ENCODE peak calls at places on chromosomes 13 and 19, in five cellular contexts. Z is right lobe of liver, N is transverse colon, L is stomach, A is A549. R is an unnamed sample.

GRCh38 chr19:18419195-18419698 is at the start of gene SSBP4:
- DNase-seq in Z (peak), N (peak), L (peak), A (no peak), R (peak)

GRCh38 chr13:26062853-26063444 is 11.1 kb upstream of the SHISA2 start:
- DNase-seq in Z (no peak), N (peak), L (peak), A (no peak), R (peak)

GRCh38 chr13:39510296-39510695 is 92.7 kb downstream of the LHFPL6 start:
- DNase-seq in Z (no peak), N (no peak), L (no peak), A (no peak), R (no peak)

GRCh38 chr13:90738881-90739280 is 608.6 kb upstream of the MIR17HG start:
- DNase-seq in Z (no peak), N (no peak), L (no peak), A (no peak), R (no peak)

GRCh38 chr19:42207767-42208259 is 9.7 kb downstream of the DEDD2 start:
- DNase-seq in Z (no peak), N (no peak), L (peak), A (peak), R (no peak)

GRCh38 chr19:41161903-41162302 is 31.1 kb upstream of the CYP2S1 start:
- DNase-seq in Z (no peak), N (no peak), L (no peak), A (no peak), R (no peak)

GRCh38 chr19:42394751-42395150 is 4.7 kb upstream of the CNFN start:
- DNase-seq in Z (no peak), N (no peak), L (no peak), A (no peak), R (no peak)

GRCh38 chr13:37716796-37717195 is 118.2 kb upstream of the POSTN start:
- DNase-seq in Z (no peak), N (no peak), L (no peak), A (no peak), R (no peak)

GRCh38 chr19:56312787-56313343 is 1.8 kb downstream of the ZSCAN5A start:
- DNase-seq in Z (no peak), N (no peak), L (no peak), A (no peak), R (no peak)

GRCh38 chr19:50465986-50466771 is 10.1 kb upstream of the EMC10 start:
- DNase-seq in Z (no peak), N (peak), L (peak), A (peak), R (peak)

DNA sequence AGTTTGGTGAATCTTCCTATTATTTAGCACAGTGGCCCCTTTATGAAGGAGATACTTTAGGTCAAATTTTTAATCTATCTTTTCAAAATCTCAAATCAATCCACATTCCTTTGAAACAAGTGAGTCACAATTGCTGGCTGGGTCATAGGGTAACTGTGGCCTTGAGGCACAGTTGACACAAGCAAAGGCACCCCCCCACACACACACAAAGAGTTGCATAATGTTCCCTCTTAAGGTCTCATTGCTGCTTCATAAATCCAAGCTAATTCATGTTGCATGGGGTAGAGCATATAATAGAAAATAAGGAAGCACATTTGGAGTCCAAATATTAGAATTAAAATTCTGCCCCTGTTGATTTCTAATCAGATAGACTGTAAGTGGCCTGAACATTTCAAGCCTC is 171.5 kb downstream of the DLEU7 start:
- DNase-seq in Z (no peak), N (no peak), L (no peak), A (no peak), R (no peak)
- TF ChIP-seq POLR2A in Z (no peak), N (no peak), L (no peak), A (no peak), R (no peak)

GRCh38 chr19:51926784-51927741 is at the start of gene ZNF613:
- DNase-seq in Z (peak), N (peak), L (peak), A (peak), R (peak)
- TF ChIP-seq POLR2A in Z (no peak), N (no peak), L (no peak), A (no peak), R (no peak)

GRCh38 chr19:10112037-10112751 is 701 bp downstream of the P2RY11 start:
- DNase-seq in Z (no peak), N (peak), L (no peak), A (no peak), R (no peak)

GRCh38 chr19:10113964-10114650 is 2.6 kb downstream of the P2RY11 start:
- DNase-seq in Z (no peak), N (no peak), L (no peak), A (no peak), R (no peak)

GRCh38 chr19:10114651-10115391 is 3.3 kb downstream of the P2RY11 start:
- DNase-seq in Z (peak), N (no peak), L (no peak), A (no peak), R (no peak)

GRCh38 chr19:10112895-10113591 is 1.6 kb downstream of the P2RY11 start:
- DNase-seq in Z (peak), N (peak), L (peak), A (no peak), R (peak)

GRCh38 chr19:10113592-10113963 is 2.1 kb downstream of the P2RY11 start:
- DNase-seq in Z (no peak), N (no peak), L (no peak), A (no peak), R (no peak)
- TF ChIP-seq POLR2A in Z (no peak), N (no peak), L (no peak), A (no peak), R (peak)

GRCh38 chr19:30691767-30692516 is 319.8 kb downstream of the ZNF536 start:
- DNase-seq in Z (no peak), N (no peak), L (no peak), A (no peak), R (no peak)

GRCh38 chr19:30688696-30689095 is 316.5 kb downstream of the ZNF536 start:
- DNase-seq in Z (no peak), N (no peak), L (no peak), A (no peak), R (no peak)

GRCh38 chr19:30690935-30691505 is 318.8 kb downstream of the ZNF536 start:
- DNase-seq in Z (no peak), N (no peak), L (no peak), A (no peak), R (no peak)

GRCh38 chr19:30689474-30689873 is 317.3 kb downstream of the ZNF536 start:
- DNase-seq in Z (no peak), N (no peak), L (no peak), A (no peak), R (no peak)

DNA sequence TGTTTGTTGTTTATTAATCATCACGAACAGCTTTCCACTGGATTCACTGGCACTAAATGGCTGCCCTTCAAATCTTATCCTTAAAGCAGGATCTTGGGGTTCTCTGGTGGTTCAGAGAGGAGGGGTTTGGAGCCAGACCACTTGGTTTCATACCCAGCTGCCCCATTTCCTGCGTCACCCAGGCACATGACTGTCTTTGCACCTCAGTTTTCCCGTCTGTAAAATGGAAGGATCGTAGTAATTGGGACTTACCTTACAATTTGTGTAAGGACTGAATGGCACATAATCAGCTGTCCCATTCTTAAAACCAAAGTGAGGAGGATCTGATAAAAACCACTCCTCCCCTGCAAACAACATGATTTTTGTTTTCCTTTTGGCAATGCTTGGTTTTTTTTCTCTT is 318.3 kb downstream of the ZNF536 start:
- DNase-seq in Z (no peak), N (no peak), L (no peak), A (no peak), R (no peak)
- TF ChIP-seq POLR2A in Z (no peak), N (no peak), L (no peak), A (no peak), R (no peak)

DNA sequence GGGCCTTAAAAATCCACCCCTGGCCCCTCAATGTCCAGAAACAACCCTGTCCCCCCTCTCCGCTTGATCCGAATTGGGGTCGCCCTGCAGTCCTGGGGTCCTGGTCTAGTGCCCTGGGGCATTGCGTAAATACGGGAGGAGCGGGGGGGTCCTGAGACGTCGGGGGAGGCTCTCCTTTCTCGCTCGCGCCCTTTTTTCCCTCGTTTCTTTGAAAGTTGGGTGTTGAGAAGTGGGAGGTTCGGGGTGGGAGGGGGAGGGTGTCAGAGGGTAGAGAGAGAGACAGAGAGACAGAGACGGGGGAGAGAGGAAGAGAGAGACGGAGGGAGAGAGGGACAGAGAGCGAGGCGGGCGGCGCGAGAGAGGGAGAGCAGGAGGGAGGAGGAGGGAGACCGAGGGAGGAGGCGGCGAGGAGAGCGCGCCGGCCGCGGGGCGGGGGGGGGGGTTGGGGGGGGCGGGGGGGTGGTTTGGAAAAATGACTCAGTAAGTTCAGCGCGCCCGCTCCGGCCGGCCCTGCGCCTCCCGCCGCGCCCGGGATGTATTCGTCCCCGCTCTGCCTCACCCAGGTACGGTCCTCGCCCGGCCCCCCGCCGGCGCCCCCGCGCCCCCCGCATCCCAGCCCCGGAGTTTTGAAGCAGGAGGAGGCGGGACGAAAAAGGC is at the start of gene NFIC:
- DNase-seq in Z (peak), N (peak), L (peak), A (no peak), R (peak)
- TF ChIP-seq POLR2A in Z (peak), N (peak), L (no peak), A (no peak), R (no peak)

R was measured in erythroblast.